ENCODE peak calls at places on chromosome 7, in eight cellular contexts. One of them, this sample, is unnamed.

GRCh38 chr7:157551325-157552070 is 214.7 kb downstream of the DNAJB6 start:
- DNase-seq in T-helper 1 cell: no peak
- DNase-seq in cardiac fibroblast: no peak
- DNase-seq in T-helper 2 cell: no peak
- DNase-seq in sigmoid colon: no peak
- DNase-seq in NT2/D1: no peak
- DNase-seq in nephron progenitor cell: no peak
- DNase-seq in stimulated activated CD8-positive, alpha-beta memory T cell treated with anti-CD3 and anti-CD28 coated beads, Interleukin-12 subunit alpha, Interleukin-12 subunit beta, amount 100 ng/mL, for 1 hour: no peak
- DNase-seq in this sample: no peak

GRCh38 chr7:28481131-28481926 is 69.0 kb downstream of the CREB5 start:
- DNase-seq in T-helper 1 cell: no peak
- DNase-seq in cardiac fibroblast: peak; percentile 77
- DNase-seq in T-helper 2 cell: no peak
- DNase-seq in sigmoid colon: no peak
- DNase-seq in NT2/D1: peak; percentile 8
- DNase-seq in nephron progenitor cell: no peak
- DNase-seq in stimulated activated CD8-positive, alpha-beta memory T cell treated with anti-CD3 and anti-CD28 coated beads, Interleukin-12 subunit alpha, Interleukin-12 subunit beta, amount 100 ng/mL, for 1 hour: no peak
- DNase-seq in this sample: peak; percentile 11

GRCh38 chr7:47570649-47571050 is 11.3 kb downstream of the TNS3 start:
- DNase-seq in T-helper 1 cell: no peak
- DNase-seq in cardiac fibroblast: peak; percentile 67
- DNase-seq in T-helper 2 cell: no peak
- DNase-seq in sigmoid colon: peak; percentile 88
- DNase-seq in NT2/D1: no peak
- DNase-seq in nephron progenitor cell: no peak
- DNase-seq in stimulated activated CD8-positive, alpha-beta memory T cell treated with anti-CD3 and anti-CD28 coated beads, Interleukin-12 subunit alpha, Interleukin-12 subunit beta, amount 100 ng/mL, for 1 hour: no peak
- DNase-seq in this sample: no peak

GRCh38 chr7:2223321-2223720 is 9.4 kb downstream of the MAD1L1 start:
- DNase-seq in T-helper 1 cell: no peak
- DNase-seq in cardiac fibroblast: no peak
- DNase-seq in T-helper 2 cell: no peak
- DNase-seq in sigmoid colon: no peak
- DNase-seq in NT2/D1: no peak
- DNase-seq in nephron progenitor cell: no peak
- DNase-seq in stimulated activated CD8-positive, alpha-beta memory T cell treated with anti-CD3 and anti-CD28 coated beads, Interleukin-12 subunit alpha, Interleukin-12 subunit beta, amount 100 ng/mL, for 1 hour: no peak
- DNase-seq in this sample: no peak

GRCh38 chr7:102463841-102464576 is 654 bp downstream of the ALKBH4 start:
- DNase-seq in T-helper 1 cell: no peak
- DNase-seq in cardiac fibroblast: peak; percentile 24
- DNase-seq in T-helper 2 cell: no peak
- DNase-seq in sigmoid colon: no peak
- DNase-seq in NT2/D1: no peak
- DNase-seq in nephron progenitor cell: peak; percentile 35
- DNase-seq in stimulated activated CD8-positive, alpha-beta memory T cell treated with anti-CD3 and anti-CD28 coated beads, Interleukin-12 subunit alpha, Interleukin-12 subunit beta, amount 100 ng/mL, for 1 hour: no peak
- DNase-seq in this sample: no peak

GRCh38 chr7:232571-233455 is 40.4 kb downstream of the FAM20C start:
- DNase-seq in T-helper 1 cell: no peak
- DNase-seq in cardiac fibroblast: peak; percentile 85
- DNase-seq in T-helper 2 cell: no peak
- DNase-seq in sigmoid colon: peak; percentile 85
- DNase-seq in NT2/D1: no peak
- DNase-seq in nephron progenitor cell: no peak
- DNase-seq in stimulated activated CD8-positive, alpha-beta memory T cell treated with anti-CD3 and anti-CD28 coated beads, Interleukin-12 subunit alpha, Interleukin-12 subunit beta, amount 100 ng/mL, for 1 hour: no peak
- DNase-seq in this sample: no peak

GRCh38 chr7:106076537-106076936 is 35.6 kb downstream of the SYPL1 start:
- DNase-seq in T-helper 1 cell: no peak
- DNase-seq in cardiac fibroblast: no peak
- DNase-seq in T-helper 2 cell: no peak
- DNase-seq in sigmoid colon: no peak
- DNase-seq in NT2/D1: no peak
- DNase-seq in nephron progenitor cell: no peak
- DNase-seq in stimulated activated CD8-positive, alpha-beta memory T cell treated with anti-CD3 and anti-CD28 coated beads, Interleukin-12 subunit alpha, Interleukin-12 subunit beta, amount 100 ng/mL, for 1 hour: no peak
- DNase-seq in this sample: no peak

GRCh38 chr7:123769371-123769770 is 20.6 kb upstream of the WASL start:
- DNase-seq in T-helper 1 cell: no peak
- DNase-seq in cardiac fibroblast: peak; percentile 77
- DNase-seq in T-helper 2 cell: no peak
- DNase-seq in sigmoid colon: no peak
- DNase-seq in NT2/D1: no peak
- DNase-seq in nephron progenitor cell: no peak
- DNase-seq in stimulated activated CD8-positive, alpha-beta memory T cell treated with anti-CD3 and anti-CD28 coated beads, Interleukin-12 subunit alpha, Interleukin-12 subunit beta, amount 100 ng/mL, for 1 hour: no peak
- DNase-seq in this sample: no peak

GRCh38 chr7:139109188-139109982 is at the start of gene ZC3HAV1:
- DNase-seq in T-helper 1 cell: peak; percentile 87
- DNase-seq in cardiac fibroblast: peak; percentile 91
- DNase-seq in T-helper 2 cell: peak; percentile 67
- DNase-seq in sigmoid colon: peak; percentile 96
- DNase-seq in NT2/D1: no peak
- DNase-seq in nephron progenitor cell: peak; percentile 72
- DNase-seq in stimulated activated CD8-positive, alpha-beta memory T cell treated with anti-CD3 and anti-CD28 coated beads, Interleukin-12 subunit alpha, Interleukin-12 subunit beta, amount 100 ng/mL, for 1 hour: peak; percentile 82
- DNase-seq in this sample: peak; percentile 57

GRCh38 chr7:93992423-93993110 is 11.6 kb downstream of the BET1 start:
- DNase-seq in T-helper 1 cell: no peak
- DNase-seq in cardiac fibroblast: no peak
- DNase-seq in T-helper 2 cell: no peak
- DNase-seq in sigmoid colon: no peak
- DNase-seq in NT2/D1: no peak
- DNase-seq in nephron progenitor cell: no peak
- DNase-seq in stimulated activated CD8-positive, alpha-beta memory T cell treated with anti-CD3 and anti-CD28 coated beads, Interleukin-12 subunit alpha, Interleukin-12 subunit beta, amount 100 ng/mL, for 1 hour: no peak
- DNase-seq in this sample: no peak

GRCh38 chr7:2444476-2444875 is 31.7 kb downstream of the GRIFIN start:
- DNase-seq in T-helper 1 cell: no peak
- DNase-seq in cardiac fibroblast: peak; percentile 72
- DNase-seq in T-helper 2 cell: no peak
- DNase-seq in sigmoid colon: peak; percentile 74
- DNase-seq in NT2/D1: no peak
- DNase-seq in nephron progenitor cell: no peak
- DNase-seq in stimulated activated CD8-positive, alpha-beta memory T cell treated with anti-CD3 and anti-CD28 coated beads, Interleukin-12 subunit alpha, Interleukin-12 subunit beta, amount 100 ng/mL, for 1 hour: no peak
- DNase-seq in this sample: no peak

GRCh38 chr7:122864838-122865237 is 21.4 kb downstream of the CADPS2 start:
- DNase-seq in T-helper 1 cell: no peak
- DNase-seq in cardiac fibroblast: no peak
- DNase-seq in T-helper 2 cell: no peak
- DNase-seq in sigmoid colon: no peak
- DNase-seq in NT2/D1: no peak
- DNase-seq in nephron progenitor cell: no peak
- DNase-seq in stimulated activated CD8-positive, alpha-beta memory T cell treated with anti-CD3 and anti-CD28 coated beads, Interleukin-12 subunit alpha, Interleukin-12 subunit beta, amount 100 ng/mL, for 1 hour: no peak
- DNase-seq in this sample: no peak

GRCh38 chr7:95482398-95482797 is 3.3 kb upstream of the ASB4 start:
- DNase-seq in T-helper 1 cell: no peak
- DNase-seq in cardiac fibroblast: no peak
- DNase-seq in T-helper 2 cell: no peak
- DNase-seq in sigmoid colon: no peak
- DNase-seq in NT2/D1: no peak
- DNase-seq in nephron progenitor cell: no peak
- DNase-seq in stimulated activated CD8-positive, alpha-beta memory T cell treated with anti-CD3 and anti-CD28 coated beads, Interleukin-12 subunit alpha, Interleukin-12 subunit beta, amount 100 ng/mL, for 1 hour: no peak
- DNase-seq in this sample: no peak

GRCh38 chr7:87575521-87575920 is 25.2 kb downstream of the ABCB1 start:
- DNase-seq in T-helper 1 cell: no peak
- DNase-seq in cardiac fibroblast: no peak
- DNase-seq in T-helper 2 cell: no peak
- DNase-seq in sigmoid colon: no peak
- DNase-seq in NT2/D1: no peak
- DNase-seq in nephron progenitor cell: no peak
- DNase-seq in stimulated activated CD8-positive, alpha-beta memory T cell treated with anti-CD3 and anti-CD28 coated beads, Interleukin-12 subunit alpha, Interleukin-12 subunit beta, amount 100 ng/mL, for 1 hour: no peak
- DNase-seq in this sample: no peak

GRCh38 chr7:107877731-107878382 is 13.1 kb upstream of the DLD start:
- DNase-seq in T-helper 1 cell: no peak
- DNase-seq in cardiac fibroblast: no peak
- DNase-seq in T-helper 2 cell: no peak
- DNase-seq in sigmoid colon: no peak
- DNase-seq in NT2/D1: no peak
- DNase-seq in nephron progenitor cell: no peak
- DNase-seq in stimulated activated CD8-positive, alpha-beta memory T cell treated with anti-CD3 and anti-CD28 coated beads, Interleukin-12 subunit alpha, Interleukin-12 subunit beta, amount 100 ng/mL, for 1 hour: no peak
- DNase-seq in this sample: no peak

GRCh38 chr7:22990588-22990949 is 23.4 kb downstream of the HYCC1 start:
- DNase-seq in T-helper 1 cell: no peak
- DNase-seq in cardiac fibroblast: peak; percentile 70
- DNase-seq in T-helper 2 cell: no peak
- DNase-seq in sigmoid colon: no peak
- DNase-seq in NT2/D1: no peak
- DNase-seq in nephron progenitor cell: no peak
- DNase-seq in stimulated activated CD8-positive, alpha-beta memory T cell treated with anti-CD3 and anti-CD28 coated beads, Interleukin-12 subunit alpha, Interleukin-12 subunit beta, amount 100 ng/mL, for 1 hour: no peak
- DNase-seq in this sample: no peak

GRCh38 chr7:112202819-112203218 is 3.4 kb downstream of the DOCK4 start:
- DNase-seq in T-helper 1 cell: no peak
- DNase-seq in cardiac fibroblast: peak; percentile 49
- DNase-seq in T-helper 2 cell: no peak
- DNase-seq in sigmoid colon: peak; percentile 72
- DNase-seq in NT2/D1: no peak
- DNase-seq in nephron progenitor cell: no peak
- DNase-seq in stimulated activated CD8-positive, alpha-beta memory T cell treated with anti-CD3 and anti-CD28 coated beads, Interleukin-12 subunit alpha, Interleukin-12 subunit beta, amount 100 ng/mL, for 1 hour: no peak
- DNase-seq in this sample: no peak

GRCh38 chr7:42227523-42227922 is 9.5 kb downstream of the GLI3 start:
- DNase-seq in T-helper 1 cell: no peak
- DNase-seq in cardiac fibroblast: no peak
- DNase-seq in T-helper 2 cell: no peak
- DNase-seq in sigmoid colon: no peak
- DNase-seq in NT2/D1: peak; percentile 71
- DNase-seq in nephron progenitor cell: no peak
- DNase-seq in stimulated activated CD8-positive, alpha-beta memory T cell treated with anti-CD3 and anti-CD28 coated beads, Interleukin-12 subunit alpha, Interleukin-12 subunit beta, amount 100 ng/mL, for 1 hour: no peak
- DNase-seq in this sample: no peak

GRCh38 chr7:14761506-14762296 is 140.8 kb downstream of the DGKB start:
- DNase-seq in T-helper 1 cell: no peak
- DNase-seq in cardiac fibroblast: peak; percentile 86
- DNase-seq in T-helper 2 cell: no peak
- DNase-seq in sigmoid colon: peak; percentile 92
- DNase-seq in NT2/D1: no peak
- DNase-seq in nephron progenitor cell: no peak
- DNase-seq in stimulated activated CD8-positive, alpha-beta memory T cell treated with anti-CD3 and anti-CD28 coated beads, Interleukin-12 subunit alpha, Interleukin-12 subunit beta, amount 100 ng/mL, for 1 hour: no peak
- DNase-seq in this sample: no peak

GRCh38 chr7:151851782-151852181 is 25.1 kb downstream of the PRKAG2 start:
- DNase-seq in T-helper 1 cell: no peak
- DNase-seq in cardiac fibroblast: no peak
- DNase-seq in T-helper 2 cell: no peak
- DNase-seq in sigmoid colon: no peak
- DNase-seq in NT2/D1: no peak
- DNase-seq in nephron progenitor cell: no peak
- DNase-seq in stimulated activated CD8-positive, alpha-beta memory T cell treated with anti-CD3 and anti-CD28 coated beads, Interleukin-12 subunit alpha, Interleukin-12 subunit beta, amount 100 ng/mL, for 1 hour: no peak
- DNase-seq in this sample: no peak

GRCh38 chr7:79182283-79182682 is 271.2 kb downstream of the MAGI2 start:
- DNase-seq in T-helper 1 cell: no peak
- DNase-seq in cardiac fibroblast: peak; percentile 86
- DNase-seq in T-helper 2 cell: no peak
- DNase-seq in sigmoid colon: no peak
- DNase-seq in NT2/D1: no peak
- DNase-seq in nephron progenitor cell: no peak
- DNase-seq in stimulated activated CD8-positive, alpha-beta memory T cell treated with anti-CD3 and anti-CD28 coated beads, Interleukin-12 subunit alpha, Interleukin-12 subunit beta, amount 100 ng/mL, for 1 hour: no peak
- DNase-seq in this sample: no peak

GRCh38 chr7:74253331-74253730 is 868 bp downstream of the RFC2 start:
- DNase-seq in T-helper 1 cell: no peak
- DNase-seq in cardiac fibroblast: no peak
- DNase-seq in T-helper 2 cell: no peak
- DNase-seq in sigmoid colon: no peak
- DNase-seq in NT2/D1: no peak
- DNase-seq in nephron progenitor cell: no peak
- DNase-seq in stimulated activated CD8-positive, alpha-beta memory T cell treated with anti-CD3 and anti-CD28 coated beads, Interleukin-12 subunit alpha, Interleukin-12 subunit beta, amount 100 ng/mL, for 1 hour: no peak
- DNase-seq in this sample: no peak

This sample was measured in neuronal stem cell.